ENCODE peak calls at places on chromosome 22, in six cellular contexts. P, G, A, V, N and I are unnamed samples.
A peak's percentile ranks its signal among the peaks of the same experiment; 100 is the strongest.

GRCh38 chr22:36220457-36220921 is 18.8 kb downstream of the APOL2 start:
- DNase-seq in P (peak; percentile 65), G (peak; percentile 59), A (peak; percentile 48), V (no peak), N (no peak), I (no peak)

GRCh38 chr22:48936391-48936790 is 891.3 kb downstream of the BRD1 start:
- DNase-seq in P (no peak), G (no peak), A (no peak), V (no peak), N (no peak), I (no peak)

GRCh38 chr22:48925450-48925849 is 902.2 kb downstream of the BRD1 start:
- DNase-seq in P (no peak), G (no peak), A (no peak), V (no peak), N (no peak), I (no peak)

GRCh38 chr22:43152355-43153071 is 1.2 kb downstream of the TSPO start:
- DNase-seq in P (peak; percentile 55), G (peak; percentile 22), A (no peak), V (no peak), N (no peak), I (peak; percentile 71)

GRCh38 chr22:47626428-47627390 is 864.3 kb downstream of the TBC1D22A start:
- DNase-seq in P (no peak), G (no peak), A (no peak), V (peak; percentile 13), N (peak; percentile 32), I (no peak)

GRCh38 chr22:48362736-48363404 is 1464.8 kb downstream of the BRD1 start:
- DNase-seq in P (no peak), G (no peak), A (no peak), V (no peak), N (no peak), I (no peak)

GRCh38 chr22:42937164-42937854 is 77.6 kb downstream of the PACSIN2 start:
- DNase-seq in P (peak; percentile 91), G (peak; percentile 87), A (no peak), V (no peak), N (peak; percentile 52), I (peak; percentile 68)

GRCh38 chr22:32864041-32864440 is 62.5 kb downstream of the TIMP3 start:
- DNase-seq in P (no peak), G (no peak), A (no peak), V (no peak), N (no peak), I (no peak)

GRCh38 chr22:30205281-30206115 is 41.1 kb downstream of the LIF start:
- DNase-seq in P (peak; percentile 95), G (peak; percentile 100), A (no peak), V (peak; percentile 40), N (no peak), I (peak; percentile 91)

GRCh38 chr22:36411589-36412258 is 24.0 kb upstream of the MYH9 start:
- DNase-seq in P (no peak), G (no peak), A (no peak), V (peak; percentile 80), N (no peak), I (peak; percentile 32)

GRCh38 chr22:41925783-41926460 is 684 bp downstream of the TNFRSF13C start:
- DNase-seq in P (peak; percentile 15), G (peak; percentile 34), A (peak; percentile 89), V (peak; percentile 45), N (peak; percentile 74), I (no peak)

GRCh38 chr22:31933816-31934482 is 10.4 kb upstream of the YWHAH start:
- DNase-seq in P (no peak), G (no peak), A (no peak), V (no peak), N (no peak), I (no peak)

GRCh38 chr22:27269751-27270586 is 531.6 kb downstream of the MN1 start:
- DNase-seq in P (peak; percentile 41), G (no peak), A (no peak), V (no peak), N (no peak), I (no peak)

GRCh38 chr22:30196141-30196866 is 50.3 kb downstream of the LIF start:
- DNase-seq in P (peak; percentile 100), G (peak; percentile 100), A (peak; percentile 94), V (peak; percentile 84), N (peak; percentile 49), I (peak; percentile 100)

GRCh38 chr22:35596821-35597220 is 20.3 kb downstream of the MB start:
- DNase-seq in P (no peak), G (no peak), A (no peak), V (no peak), N (no peak), I (no peak)

GRCh38 chr22:30140414-30140813 is 60.1 kb downstream of the HORMAD2 start:
- DNase-seq in P (no peak), G (no peak), A (no peak), V (no peak), N (no peak), I (no peak)

GRCh38 chr22:41524809-41525449 is 19.3 kb downstream of the POLR3H start:
- DNase-seq in P (no peak), G (no peak), A (peak; percentile 58), V (no peak), N (no peak), I (no peak)

GRCh38 chr22:26547426-26547825 is 35.2 kb upstream of the TFIP11 start:
- DNase-seq in P (peak; percentile 10), G (peak; percentile 11), A (no peak), V (no peak), N (no peak), I (no peak)

GRCh38 chr22:41674941-41675340 is 13.7 kb downstream of the SNU13 start:
- DNase-seq in P (no peak), G (no peak), A (no peak), V (no peak), N (no peak), I (no peak)

DNA sequence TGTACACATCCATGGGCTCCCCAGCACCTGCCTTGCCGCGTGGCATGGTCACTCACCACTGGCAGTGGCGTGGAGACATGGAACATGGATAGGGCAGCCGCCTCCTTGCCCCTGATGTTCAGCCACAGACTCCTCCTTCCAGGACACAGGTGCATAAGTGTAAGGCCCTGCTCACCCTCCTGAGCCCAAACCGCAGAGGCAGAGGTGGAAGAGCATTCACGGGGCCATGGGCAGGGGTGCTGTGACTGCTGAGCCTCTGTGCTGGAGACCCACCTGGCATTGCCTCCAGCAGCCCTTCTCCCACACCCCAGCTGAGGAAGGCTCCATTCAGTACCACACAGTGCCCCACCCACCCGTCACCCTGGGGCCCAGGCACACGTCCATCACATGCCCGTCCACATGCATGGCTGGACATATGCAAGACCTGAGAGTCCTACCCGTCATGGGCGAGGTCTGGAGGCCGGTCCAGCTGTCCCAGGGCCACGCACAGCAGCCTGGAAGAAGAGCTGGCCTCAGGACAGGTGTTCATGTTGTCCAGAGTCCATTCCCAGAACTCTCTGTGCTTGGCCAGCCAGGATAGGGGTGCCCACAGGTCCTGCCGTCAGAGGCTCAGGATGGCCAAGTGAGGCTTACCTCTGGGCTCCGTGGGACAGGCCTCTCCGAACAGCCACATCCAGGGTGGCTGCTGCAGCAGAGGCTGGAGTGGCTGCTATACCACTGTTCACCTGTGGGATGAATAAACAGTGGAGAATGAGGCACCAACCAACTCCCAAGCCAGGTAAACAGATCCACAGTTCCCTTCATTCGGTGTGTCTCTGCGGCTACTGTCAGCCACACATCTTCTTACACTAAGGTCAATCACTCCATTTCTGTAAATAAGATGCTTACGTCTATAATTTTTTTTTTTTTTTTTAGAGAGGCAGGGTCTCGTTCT is 1.7 kb upstream of the TUBGCP6 start:
- DNase-seq in P (no peak), G (no peak), A (peak; percentile 54), V (peak; percentile 39), N (no peak), I (no peak)
- H3K4me2 ChIP-seq in P (no peak overlapping the region), G (no peak overlapping the region), A (peak overlapping the region; percentile 97), V (peak overlapping the region; percentile 89), N (no peak overlapping the region), I (peak overlapping the region; percentile 93)

GRCh38 chr22:22669093-22669492 is 24.7 kb downstream of the GGTLC2 start:
- DNase-seq in P (no peak), G (no peak), A (no peak), V (no peak), N (no peak), I (no peak)

GRCh38 chr22:22667966-22668880 is 23.8 kb downstream of the GGTLC2 start:
- DNase-seq in P (no peak), G (no peak), A (peak; percentile 5), V (no peak), N (no peak), I (no peak)

GRCh38 chr22:22663861-22664800 is 19.7 kb downstream of the GGTLC2 start:
- DNase-seq in P (no peak), G (no peak), A (no peak), V (no peak), N (no peak), I (no peak)

GRCh38 chr22:22670076-22670795 is 25.8 kb downstream of the GGTLC2 start:
- DNase-seq in P (no peak), G (no peak), A (no peak), V (no peak), N (no peak), I (no peak)

DNA sequence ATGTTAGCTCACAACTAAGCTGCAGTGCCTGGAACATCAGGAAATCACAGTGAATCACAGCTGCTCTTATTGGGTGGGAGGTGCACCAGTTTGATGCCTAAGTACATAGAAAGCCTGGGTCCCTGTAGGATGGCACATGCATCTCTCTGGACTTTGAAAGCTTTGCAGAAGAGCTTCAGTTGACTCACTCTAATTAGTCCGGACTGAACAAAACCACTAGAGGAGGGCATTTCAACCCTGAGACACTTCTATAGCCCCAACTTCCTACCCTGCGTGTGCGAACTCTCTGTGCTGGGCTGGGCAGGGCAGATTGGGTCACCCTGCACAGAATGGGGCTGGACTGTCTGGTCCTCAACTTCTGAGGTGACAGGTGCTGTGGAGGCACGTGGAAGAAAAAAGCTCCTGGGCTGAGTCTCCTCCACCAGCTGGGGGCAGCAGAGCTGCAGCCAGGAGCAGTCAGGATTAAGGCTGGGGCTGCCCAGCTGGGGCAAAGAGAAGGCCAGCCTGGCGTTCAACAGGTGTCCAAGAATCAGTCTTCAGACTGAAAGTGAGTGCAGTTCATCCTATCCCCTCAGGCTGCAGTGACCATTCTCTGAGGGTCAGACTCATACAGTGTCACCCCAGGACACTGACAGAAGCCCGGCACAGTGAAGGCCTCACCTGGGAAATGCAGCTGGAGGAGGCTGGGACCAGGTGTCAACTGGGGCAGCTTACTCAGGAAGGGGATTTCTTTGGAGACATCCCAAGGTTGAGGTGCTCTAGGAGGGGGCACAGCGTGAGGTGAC is 22.1 kb downstream of the GGTLC2 start:
- DNase-seq in P (no peak), G (peak; percentile 46), A (peak; percentile 68), V (peak; percentile 11), N (peak; percentile 85), I (no peak)
- H4K20me1 ChIP-seq in P (no peaks in the 10 kb centered on the region), G (no peaks in the 10 kb centered on the region), A (no peaks in the 10 kb centered on the region), V (no peaks in the 10 kb centered on the region), N (peaks cover 23% of the 10 kb centered on the region), I (no peaks in the 10 kb centered on the region)

DNA sequence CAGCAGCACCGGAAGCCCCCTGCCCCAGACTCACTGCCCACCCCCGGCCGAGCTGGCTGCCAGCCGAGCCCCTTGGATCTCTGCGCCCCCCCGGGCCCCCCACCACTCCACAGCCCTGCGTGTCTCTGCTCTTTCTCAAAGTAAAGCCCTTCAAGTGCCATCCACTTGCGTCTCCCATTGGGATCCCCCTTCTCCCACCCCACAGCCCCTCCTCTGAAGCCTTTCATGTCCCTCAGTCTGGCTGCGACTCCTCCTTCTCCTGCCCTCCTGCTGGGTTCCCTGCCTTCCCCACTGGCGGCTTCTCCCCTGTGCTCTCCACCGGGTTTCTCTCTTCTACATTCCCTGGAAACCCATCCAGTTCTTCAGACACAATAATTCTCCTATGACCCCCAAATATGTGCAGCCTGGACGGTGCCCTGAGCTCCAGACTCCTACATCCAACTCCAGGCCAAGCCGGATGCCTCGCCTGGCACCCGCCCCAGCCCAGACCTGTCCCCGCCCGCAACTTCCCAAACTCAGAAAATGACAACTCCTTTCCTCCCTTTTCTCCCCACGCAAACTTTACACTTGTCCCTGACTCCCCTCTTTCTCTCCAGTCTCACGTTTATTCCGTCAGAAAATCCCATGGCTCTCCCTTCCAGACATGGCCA is 108.9 kb downstream of the WNT7B start:
- DNase-seq in P (no peak), G (no peak), A (peak; percentile 42), V (no peak), N (no peak), I (no peak)
- H3K4me2 ChIP-seq in P (no peak overlapping the region), G (no peak overlapping the region), A (peak overlapping the region; percentile 83), V (no peak overlapping the region), N (no peak overlapping the region), I (no peak overlapping the region)

GRCh38 chr22:19851291-19852176 is 3.1 kb downstream of the GNB1L start:
- DNase-seq in P (no peak), G (no peak), A (no peak), V (no peak), N (no peak), I (no peak)
- H4K20me1 ChIP-seq in P (no peaks in the 10 kb centered on the region), G (peaks cover 57% of the 10 kb centered on the region), A (peaks cover 5% of the 10 kb centered on the region), V (peaks cover 9% of the 10 kb centered on the region), N (peaks cover 39% of the 10 kb centered on the region), I (no peaks in the 10 kb centered on the region)